ENCODE peak calls at places on chromosomes 5 and 9, in four cellular contexts. S is gastrocnemius medialis; P is upper lobe of right lung; V is CD8-positive, alpha-beta memory T cell. A is an unnamed sample.
A peak's percentile ranks its signal among the peaks of the same experiment; 100 is the strongest.

GRCh38 chr5:123705741-123706140 is 193.8 kb downstream of the CSNK1G3 start:
- DNase-seq in P (no peak), V (no peak), S (no peak), A (no peak)

GRCh38 chr5:96226941-96227552 is 206.0 kb downstream of the PCSK1 start:
- DNase-seq in P (no peak), S (no peak), V (no peak), A (no peak)

GRCh38 chr9:120755827-120756434 is 37.3 kb downstream of the FBXW2 start:
- DNase-seq in S (peak; percentile 34), P (no peak), V (peak; percentile 73), A (no peak)

GRCh38 chr9:27407966-27408365 is 111.0 kb upstream of the EQTN start:
- DNase-seq in P (no peak), V (no peak), S (no peak), A (no peak)

GRCh38 chr9:97514531-97514930 is 13.1 kb downstream of the TMOD1 start:
- DNase-seq in S (peak; percentile 89), P (no peak), V (no peak), A (no peak)

GRCh38 chr9:108271646-108272349 is 584.0 kb downstream of the ACTL7B start:
- DNase-seq in V (no peak), P (no peak), S (no peak), A (no peak)

GRCh38 chr5:121006206-121006605 is 542.1 kb downstream of the PRR16 start:
- DNase-seq in S (no peak), V (no peak), P (no peak), A (no peak)

GRCh38 chr9:127741831-127742434 is 6.8 kb upstream of the TOR2A start:
- DNase-seq in P (peak; percentile 89), V (no peak), S (peak; percentile 75), A (no peak)

GRCh38 chr5:86807046-86807712 is 189.4 kb downstream of the COX7C start:
- DNase-seq in V (no peak), P (no peak), S (no peak), A (no peak)

GRCh38 chr5:80216096-80216495 is 39.8 kb downstream of the SERINC5 start:
- DNase-seq in S (no peak), V (no peak), P (no peak), A (no peak)

GRCh38 chr9:131860430-131860829 is 120.6 kb upstream of the RAPGEF1 start:
- DNase-seq in S (no peak), P (no peak), V (no peak), A (no peak)

GRCh38 chr9:136043386-136044054 is 51.6 kb downstream of the NACC2 start:
- DNase-seq in V (no peak), P (no peak), S (no peak), A (no peak)

GRCh38 chr5:177428574-177429217 is 2.2 kb downstream of the GRK6 start:
- DNase-seq in P (peak; percentile 57), S (no peak), V (no peak), A (no peak)

GRCh38 chr5:96616801-96617200 is 45.4 kb upstream of the CAST start:
- DNase-seq in S (no peak), V (no peak), P (no peak), A (no peak)

GRCh38 chr9:112378441-112379176 is 1.3 kb upstream of the HSDL2 start:
- DNase-seq in P (peak; percentile 58), S (no peak), V (no peak), A (no peak)

GRCh38 chr9:93059960-93060591 is 1.6 kb downstream of the SUSD3 start:
- DNase-seq in P (no peak), S (no peak), V (no peak), A (no peak)

GRCh38 chr9:34654317-34655083 is 2.5 kb downstream of the IL11RA start:
- DNase-seq in V (no peak), S (peak; percentile 63), P (no peak), A (peak; percentile 50)

GRCh38 chr9:120353501-120353900 is 226.5 kb downstream of the CDK5RAP2 start:
- DNase-seq in S (no peak), V (no peak), P (no peak), A (no peak)

GRCh38 chr5:10432059-10433008 is 9.3 kb upstream of the ROPN1L start:
- DNase-seq in P (no peak), S (peak; percentile 71), V (no peak), A (no peak)

GRCh38 chr5:159362190-159362589 is 31.9 kb upstream of the IL12B start:
- DNase-seq in V (no peak), P (no peak), S (no peak), A (peak; percentile 17)

GRCh38 chr5:173453167-173453566 is 125.0 kb upstream of the STC2 start:
- DNase-seq in S (no peak), P (no peak), V (no peak), A (no peak)

GRCh38 chr9:22010881-22011625 is 1.9 kb upstream of the CDKN2B start:
- DNase-seq in V (no peak), S (no peak), P (no peak), A (no peak)

GRCh38 chr9:7258688-7259396 is 501.1 kb downstream of the KDM4C start:
- DNase-seq in S (no peak), V (no peak), P (no peak), A (no peak)

GRCh38 chr9:94936411-94936810 is 209.9 kb downstream of the AOPEP start:
- DNase-seq in S (no peak), P (no peak), V (no peak), A (no peak)

GRCh38 chr5:53913941-53914340 is 353.5 kb downstream of the NDUFS4 start:
- DNase-seq in P (no peak), S (no peak), V (no peak), A (no peak)

GRCh38 chr9:26012797-26013594 is 334.8 kb upstream of the TUSC1 start:
- DNase-seq in P (no peak), S (no peak), V (no peak), A (no peak)

GRCh38 chr5:136814621-136815378 is 449.5 kb upstream of the TRPC7 start:
- DNase-seq in P (no peak), V (no peak), S (no peak), A (no peak)

GRCh38 chr5:159864885-159865622 is 51.2 kb upstream of the ADRA1B start:
- DNase-seq in S (no peak), V (no peak), P (no peak), A (no peak)

GRCh38 chr5:531749-532315 is 7.6 kb upstream of the SLC9A3 start:
- DNase-seq in V (peak; percentile 16), S (no peak), P (no peak), A (no peak)

GRCh38 chr9:13033959-13034695 is 245.4 kb downstream of the MPDZ start:
- DNase-seq in S (peak; percentile 19), P (peak; percentile 73), V (no peak), A (no peak)

GRCh38 chr5:174283176-174283575 is 237.7 kb downstream of the NSG2 start:
- DNase-seq in V (no peak), S (no peak), P (no peak), A (no peak)

DNA sequence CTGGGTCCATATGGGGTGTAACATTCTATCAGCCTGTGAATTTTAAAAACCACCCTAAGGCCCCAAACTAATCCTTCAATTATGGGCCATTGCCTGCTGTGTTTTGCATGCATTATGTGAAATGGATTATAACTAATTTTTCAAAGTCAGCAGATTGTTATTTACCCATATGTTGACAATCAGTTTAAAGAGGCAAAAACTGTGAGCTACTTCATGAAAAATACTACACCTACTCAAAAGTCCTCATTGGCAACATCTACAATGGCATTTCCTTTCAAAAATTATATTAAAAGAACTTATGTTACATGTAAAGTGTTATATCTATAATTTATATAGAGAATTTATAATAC is 49.0 kb upstream of the KIF2A start:
- DNase-seq in V (no peak), P (no peak), S (no peak), A (no peak)
- H3K27ac ChIP-seq in V (no peak overlapping the region), P (no peak overlapping the region), S (no peak overlapping the region), A (no peak overlapping the region)

GRCh38 chr9:87148391-87149237 is 201.3 kb upstream of the GAS1 start:
- DNase-seq in V (no peak), S (peak; percentile 76), P (peak; percentile 84), A (peak; percentile 56)

GRCh38 chr9:87149794-87150193 is 202.5 kb upstream of the GAS1 start:
- DNase-seq in P (no peak), V (no peak), S (no peak), A (no peak)

GRCh38 chr9:87152206-87152605 is 204.9 kb upstream of the GAS1 start:
- DNase-seq in S (no peak), V (no peak), P (no peak), A (no peak)

DNA sequence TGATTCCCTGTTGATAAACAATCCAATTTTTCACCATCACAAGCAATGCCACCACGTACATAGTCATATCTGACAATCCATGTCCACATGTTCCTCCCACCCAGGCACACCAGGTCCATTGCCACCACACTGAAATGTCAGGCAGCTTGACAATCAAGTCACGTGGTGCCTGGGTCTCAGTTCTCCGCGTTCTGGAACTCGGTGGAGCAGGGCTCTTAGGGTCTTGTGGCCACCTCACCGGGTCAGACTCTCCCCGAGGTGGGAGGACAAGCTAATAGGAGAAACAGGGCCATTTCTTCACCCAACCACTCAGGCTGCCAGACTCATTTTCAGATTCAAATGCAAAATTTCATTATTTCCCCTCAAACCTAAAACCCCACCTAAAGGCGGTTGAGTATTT is 200.5 kb upstream of the GAS1 start:
- DNase-seq in S (peak; percentile 24), V (no peak), P (no peak), A (no peak)
- H3K27ac ChIP-seq in S (peak overlapping the region; percentile 84), V (no peak overlapping the region), P (peak overlapping the region; percentile 84), A (peak overlapping the region; percentile 96)

GRCh38 chr9:134433909-134434895 is 107.9 kb downstream of the RXRA start:
- DNase-seq in V (no peak), S (no peak), P (no peak), A (no peak)
- H3K27ac ChIP-seq in V (no peak overlapping the region), S (peak overlapping the region; percentile 93), P (peak overlapping the region; percentile 77), A (peak overlapping the region; percentile 92)

GRCh38 chr5:132641241-132641723 is 16.7 kb upstream of the IL13 start:
- DNase-seq in P (no peak), S (no peak), V (no peak), A (no peak)

GRCh38 chr5:132640613-132641012 is 17.4 kb upstream of the IL13 start:
- DNase-seq in V (no peak), P (no peak), S (no peak), A (no peak)

GRCh38 chr5:132641841-132642240 is 16.1 kb upstream of the IL13 start:
- DNase-seq in P (no peak), S (no peak), V (no peak), A (no peak)

GRCh38 chr5:132635873-132636272 is 22.1 kb upstream of the IL13 start:
- DNase-seq in P (no peak), S (no peak), V (no peak), A (no peak)

GRCh38 chr5:132639706-132640130 is 18.3 kb upstream of the IL13 start:
- DNase-seq in P (no peak), S (no peak), V (no peak), A (no peak)
- H3K27ac ChIP-seq in P (no peak overlapping the region), S (no peak overlapping the region), V (no peak overlapping the region), A (no peak overlapping the region)

DNA sequence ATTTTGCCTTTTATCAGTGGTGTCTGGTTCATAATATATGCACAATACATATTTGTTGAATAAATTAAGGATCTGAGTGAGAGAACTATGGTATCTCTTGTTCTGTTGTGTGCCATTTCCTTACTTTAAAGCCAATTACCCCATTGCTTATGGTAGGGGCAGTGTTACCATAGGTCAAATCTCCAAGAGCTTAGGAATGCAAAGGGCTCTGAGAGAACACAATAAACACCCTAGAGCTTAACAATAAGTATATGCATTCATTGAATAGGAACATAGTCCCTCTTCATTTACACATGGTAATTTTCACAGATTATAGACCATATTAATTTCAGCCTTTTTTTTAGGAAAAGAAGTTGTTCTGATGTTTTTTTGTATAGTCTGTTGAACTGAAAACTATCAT is 112.2 kb downstream of the MCTP1 start:
- DNase-seq in V (no peak), S (no peak), P (no peak), A (no peak)
- H3K27ac ChIP-seq in V (no peak overlapping the region), S (no peak overlapping the region), P (no peak overlapping the region), A (no peak overlapping the region)

A was measured in substantia nigra.